ENCODE peak calls at places on chromosomes 7 and 10, in seven cellular contexts. G is Calu3; P is osteocyte; O is D341Med; Q is cardiac fibroblast; N is NCI-H524 treated with DMSO at 0.1 percent for 48 hours; C is effector memory CD8-positive, alpha-beta T cell. X is an unnamed sample.

GRCh38 chr7:84372712-84373111 is 178.1 kb upstream of the SEMA3A start:
- DNase-seq in Q (peak; percentile 64), C (no peak), G (no peak), N (no peak), P (no peak), O (no peak), X (no peak)

GRCh38 chr10:43202657-43203490 is 64.0 kb downstream of the RASGEF1A start:
- DNase-seq in Q (no peak), C (no peak), N (no peak), G (peak; percentile 41), P (no peak), O (peak; percentile 32), X (peak; percentile 68)

GRCh38 chr10:130040351-130040750 is 70.3 kb downstream of the C10orf143 start:
- DNase-seq in G (no peak), N (no peak), O (no peak), Q (no peak), P (no peak), C (no peak), X (no peak)

GRCh38 chr7:17638727-17639126 is 301.6 kb downstream of the SNX13 start:
- DNase-seq in P (no peak), C (no peak), Q (peak; percentile 19), O (no peak), G (peak; percentile 39), N (no peak), X (no peak)

GRCh38 chr7:24574365-24574764 is 1.1 kb downstream of the PALS2 start:
- DNase-seq in Q (peak; percentile 33), O (no peak), C (no peak), N (no peak), G (no peak), P (no peak), X (no peak)

GRCh38 chr10:54958844-54959243 is 157.8 kb upstream of the PCDH15 start:
- DNase-seq in O (no peak), G (no peak), C (no peak), Q (no peak), P (no peak), N (no peak), X (no peak)

GRCh38 chr10:109996766-109997171 is 11.0 kb upstream of the ADD3 start:
- DNase-seq in P (no peak), Q (no peak), C (no peak), N (no peak), G (no peak), O (no peak), X (no peak)

GRCh38 chr10:77553966-77554365 is 83.6 kb downstream of the KCNMA1 start:
- DNase-seq in P (no peak), N (no peak), Q (no peak), O (no peak), C (no peak), G (no peak), X (no peak)

GRCh38 chr7:70463332-70463938 is 668.5 kb upstream of the GALNT17 start:
- DNase-seq in Q (no peak), P (no peak), G (no peak), O (no peak), N (no peak), C (no peak), X (no peak)

GRCh38 chr10:580796-581195 is 108.7 kb downstream of the DIP2C start:
- DNase-seq in G (no peak), O (no peak), N (no peak), Q (peak; percentile 83), P (no peak), C (no peak), X (no peak)

GRCh38 chr10:72035488-72035887 is 52.9 kb downstream of the SPOCK2 start:
- DNase-seq in Q (no peak), N (no peak), O (no peak), G (no peak), P (no peak), C (no peak), X (no peak)

GRCh38 chr10:132189016-132189415 is 2.3 kb downstream of the DPYSL4 start:
- DNase-seq in O (no peak), C (no peak), P (no peak), N (no peak), G (no peak), Q (no peak), X (no peak)

GRCh38 chr7:95169678-95170077 is 154.7 kb downstream of the PON1 start:
- DNase-seq in O (no peak), Q (peak; percentile 52), G (no peak), C (no peak), P (no peak), N (no peak), X (no peak)

GRCh38 chr10:126972622-126973414 is 67.6 kb downstream of the DOCK1 start:
- DNase-seq in N (no peak), P (no peak), O (no peak), Q (peak; percentile 88), G (peak; percentile 51), C (no peak), X (no peak)

GRCh38 chr10:99551158-99551557 is 18.4 kb downstream of the NKX2-3 start:
- DNase-seq in G (no peak), O (no peak), N (peak; percentile 39), C (no peak), P (no peak), Q (peak; percentile 57), X (no peak)

GRCh38 chr7:66205736-66206080 is 574 bp downstream of the TPST1 start:
- DNase-seq in P (no peak), G (no peak), C (no peak), Q (no peak), N (no peak), O (no peak), X (peak; percentile 30)